ENCODE peak calls at places on chromosome 9, in five cellular contexts. T is heart left ventricle, B is K562, P is uterus, H is endothelial cell of umbilical vein. Z is an unnamed sample.

GRCh38 chr9:133440884-133441283 is 18.7 kb downstream of the ADAMTS13 start:
- DNase-seq in T (no peak), B (peak; percentile 36), P (no peak), H (no peak), Z (no peak)

GRCh38 chr9:105515811-105516413 is 42.0 kb upstream of the FKTN start:
- DNase-seq in T (no peak), B (no peak), P (no peak), H (no peak), Z (no peak)

GRCh38 chr9:86977205-86977835 is 30.0 kb upstream of the GAS1 start:
- DNase-seq in T (no peak), B (no peak), P (no peak), H (no peak), Z (no peak)

GRCh38 chr9:123162359-123163345 is 105.7 kb downstream of the STRBP start:
- DNase-seq in T (no peak), B (no peak), P (no peak), H (peak; percentile 63), Z (no peak)

GRCh38 chr9:70874451-70874850 is 247.0 kb downstream of the TRPM3 start:
- DNase-seq in T (no peak), B (no peak), P (no peak), H (no peak), Z (no peak)

GRCh38 chr9:90020277-90020871 is 415.6 kb downstream of the GADD45G start:
- DNase-seq in T (no peak), B (no peak), P (no peak), H (no peak), Z (no peak)

GRCh38 chr9:101639785-101640437 is 45.1 kb upstream of the PPP3R2 start:
- DNase-seq in T (no peak), B (no peak), P (no peak), H (no peak), Z (no peak)

GRCh38 chr9:136537896-136538598 is 7.8 kb downstream of the NOTCH1 start:
- DNase-seq in T (no peak), B (no peak), P (no peak), H (no peak), Z (no peak)

GRCh38 chr9:89497181-89497963 is 541 bp downstream of the SEMA4D start:
- DNase-seq in T (no peak), B (peak; percentile 12), P (no peak), H (no peak), Z (no peak)

GRCh38 chr9:95037789-95038521 is 279.6 kb downstream of the FANCC start:
- DNase-seq in T (no peak), B (no peak), P (no peak), H (no peak), Z (no peak)

GRCh38 chr9:77014597-77015263 is 4.7 kb upstream of the FOXB2 start:
- DNase-seq in T (no peak), B (no peak), P (no peak), H (no peak), Z (no peak)

GRCh38 chr9:136129176-136129575 is 10.5 kb upstream of the TMEM250 start:
- DNase-seq in T (no peak), B (no peak), P (no peak), H (no peak), Z (no peak)

GRCh38 chr9:38761334-38761733 is 41.4 kb upstream of the FAM240B start:
- DNase-seq in T (no peak), B (no peak), P (no peak), H (no peak), Z (no peak)

GRCh38 chr9:137387034-137387890 is 35.7 kb downstream of the EXD3 start:
- DNase-seq in T (no peak), B (no peak), P (no peak), H (peak; percentile 80), Z (no peak)

GRCh38 chr9:79129865-79130480 is 441.8 kb upstream of the TLE4 start:
- DNase-seq in T (no peak), B (peak; percentile 13), P (peak; percentile 14), H (peak; percentile 58), Z (peak; percentile 9)

GRCh38 chr9:89549031-89549644 is 51.2 kb upstream of the SEMA4D start:
- DNase-seq in T (peak; percentile 76), B (peak; percentile 67), P (peak; percentile 47), H (peak; percentile 74), Z (peak; percentile 84)

GRCh38 chr9:134554750-134555655 is 86.6 kb upstream of the COL5A1 start:
- DNase-seq in T (no peak), B (no peak), P (no peak), H (no peak), Z (no peak)

GRCh38 chr9:93231121-93231694 is 47.3 kb downstream of the WNK2 start:
- DNase-seq in T (peak; percentile 67), B (no peak), P (no peak), H (no peak), Z (no peak)

GRCh38 chr9:95623614-95624013 is 106.8 kb upstream of the PTCH1 start:
- DNase-seq in T (no peak), B (no peak), P (no peak), H (peak; percentile 4), Z (no peak)

GRCh38 chr9:108093773-108094675 is 604.5 kb upstream of the KLF4 start:
- DNase-seq in T (no peak), B (peak; percentile 92), P (no peak), H (no peak), Z (peak; percentile 96)

GRCh38 chr9:121609845-121610637 is 41.4 kb upstream of the DAB2IP start:
- DNase-seq in T (peak; percentile 84), B (no peak), P (peak; percentile 87), H (peak; percentile 29), Z (no peak)

GRCh38 chr9:121604654-121605053 is 46.8 kb upstream of the DAB2IP start:
- DNase-seq in T (no peak), B (no peak), P (no peak), H (no peak), Z (no peak)

GRCh38 chr9:121604242-121604641 is 47.2 kb upstream of the DAB2IP start:
- DNase-seq in T (no peak), B (no peak), P (no peak), H (no peak), Z (no peak)

GRCh38 chr9:121610638-121610953 is 40.8 kb upstream of the DAB2IP start:
- DNase-seq in T (no peak), B (peak; percentile 20), P (no peak), H (no peak), Z (no peak)

DNA sequence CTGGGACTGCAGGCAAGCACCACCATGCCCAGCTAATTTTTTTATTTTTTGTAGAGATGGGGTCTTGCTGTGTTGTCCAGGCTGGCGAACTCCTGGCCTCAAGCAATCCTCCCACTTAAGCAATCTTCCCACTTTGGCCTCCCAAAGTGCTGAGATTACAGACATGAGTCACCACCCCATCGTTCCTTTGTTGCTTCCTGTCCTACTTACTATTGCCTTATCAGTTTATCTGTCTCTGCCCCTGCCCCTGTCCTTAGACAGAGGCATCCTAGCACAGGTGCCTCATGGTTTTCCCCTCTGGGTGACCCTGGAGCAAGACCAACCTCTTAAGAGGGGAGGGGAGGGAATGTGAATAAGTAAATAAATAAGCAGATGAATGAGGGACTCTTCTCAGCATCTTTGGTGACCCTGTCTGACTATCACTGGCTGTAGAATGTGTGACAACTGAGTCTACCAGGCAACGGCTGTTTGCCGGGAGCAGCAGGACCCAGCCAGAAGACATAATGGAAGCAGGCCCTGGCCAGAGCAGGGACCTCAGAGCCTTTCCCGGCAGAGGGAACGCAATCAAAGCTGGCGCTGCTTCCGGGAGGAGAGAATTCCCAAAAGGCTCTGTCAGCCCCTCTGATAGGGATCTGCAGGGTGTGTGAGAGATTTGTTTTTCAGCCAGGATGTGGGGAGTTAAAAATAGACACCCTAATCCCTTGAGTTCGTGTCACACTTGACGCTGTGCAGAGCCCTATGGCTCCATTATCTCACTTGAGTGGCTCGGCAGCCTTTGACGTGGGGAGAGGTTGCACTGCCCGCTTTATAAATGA is 43.8 kb upstream of the DAB2IP start:
- DNase-seq in T (peak; percentile 90), B (no peak), P (peak; percentile 73), H (no peak), Z (no peak)
- TF ChIP-seq POLR2A in T (no peak), B (no peak), P (no peak), H (no peak), Z (no peak)

GRCh38 chr9:128104171-128104618 is 23.3 kb downstream of the PTGES2 start:
- DNase-seq in T (peak; percentile 16), B (no peak), P (no peak), H (peak; percentile 58), Z (no peak)
- TF ChIP-seq POLR2A in T (no peak), B (no peak), P (no peak), H (no peak), Z (no peak)

GRCh38 chr9:124297553-124297905 is 39.8 kb downstream of the NEK6 start:
- DNase-seq in T (peak; percentile 93), B (no peak), P (peak; percentile 66), H (peak; percentile 95), Z (no peak)
- TF ChIP-seq POLR2A in T (no peak), B (no peak), P (no peak), H (peak; percentile 68), Z (no peak)

DNA sequence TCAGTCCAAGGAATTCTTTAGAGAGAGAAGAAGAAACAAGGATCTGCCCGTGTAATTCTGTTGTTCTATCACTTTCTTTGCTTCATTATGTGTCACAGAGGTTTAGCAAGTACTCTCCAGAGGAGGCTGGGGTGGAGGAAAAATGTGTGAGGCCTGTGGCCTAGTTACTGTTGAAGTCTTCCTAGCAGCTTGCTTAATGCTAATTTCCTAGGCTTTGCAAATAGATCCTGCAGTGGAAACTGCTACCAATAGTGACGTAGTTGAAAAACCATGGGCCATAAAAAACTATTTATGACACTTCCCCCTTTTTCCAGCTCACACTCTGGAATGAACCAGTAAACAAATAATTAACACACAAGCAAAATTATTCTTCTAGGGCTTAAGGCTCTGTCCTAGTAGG is 27.0 kb upstream of the C9orf72 start:
- DNase-seq in T (no peak), B (no peak), P (no peak), H (no peak), Z (no peak)
- TF ChIP-seq POLR2A in T (no peak), B (no peak), P (no peak), H (no peak), Z (no peak)

DNA sequence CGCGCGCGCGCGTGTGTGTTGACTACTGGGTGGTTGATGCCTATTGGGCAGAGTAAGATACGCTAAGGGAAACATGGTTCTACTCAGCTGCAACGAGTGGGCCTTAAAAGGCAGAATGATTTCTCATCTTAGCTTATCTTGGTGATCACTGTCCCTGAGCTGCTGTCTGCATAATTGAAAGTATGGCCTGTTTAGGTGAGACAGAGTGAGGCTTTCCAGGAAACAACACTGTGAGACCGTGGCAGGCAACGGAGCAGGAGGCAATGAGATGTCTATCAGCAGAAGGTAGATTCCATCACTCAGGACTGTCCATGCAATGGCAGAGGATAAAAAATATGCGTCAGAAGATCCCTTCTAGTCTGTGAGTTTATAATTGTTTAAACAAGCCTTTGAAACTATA is 277.2 kb downstream of the TRIM32 start:
- DNase-seq in T (no peak), B (no peak), P (no peak), H (no peak), Z (no peak)
- TF ChIP-seq POLR2A in T (no peak), B (no peak), P (no peak), H (no peak), Z (no peak)

GRCh38 chr9:129110740-129111142 is at the start of gene CRAT:
- DNase-seq in T (peak; percentile 99), B (peak; percentile 99), P (peak; percentile 98), H (peak; percentile 91), Z (peak; percentile 97)
- TF ChIP-seq POLR2A in T (peak; percentile 98), B (peak; percentile 98), P (peak; percentile 91), H (peak; percentile 96), Z (peak; percentile 98)

GRCh38 chr9:109910616-109911568 is 130.9 kb downstream of the PALM2AKAP2 start:
- DNase-seq in T (peak; percentile 42), B (no peak), P (no peak), H (peak; percentile 88), Z (no peak)
- TF ChIP-seq POLR2A in T (no peak), B (no peak), P (no peak), H (no peak), Z (no peak)